ENCODE peak calls at places on chromosome 2, in seven cellular contexts. O is hypothalamus, M is HTR-8/SVneo, R is NCI-H460, H is NCI-H1105, K is natural killer cell, E is lower leg skin. T is an unnamed sample.

GRCh38 chr2:75053484-75054112 is 95.2 kb downstream of the POLE4 start:
- DNase-seq in M (peak), K (no peak), H (peak), E (no peak), O (no peak), R (peak), T (no peak)

GRCh38 chr2:4336855-4337254 is 633.5 kb downstream of the DCDC2C start:
- DNase-seq in M (no peak), H (no peak), R (no peak), K (no peak), E (no peak), O (no peak), T (no peak)

GRCh38 chr2:181372656-181373055 is 84.5 kb upstream of the ITGA4 start:
- DNase-seq in H (no peak), K (no peak), M (no peak), R (no peak), O (no peak), E (no peak), T (no peak)

GRCh38 chr2:54524236-54524991 is 68.3 kb downstream of the SPTBN1 start:
- DNase-seq in K (no peak), E (no peak), M (peak), H (no peak), R (no peak), O (no peak), T (peak)

GRCh38 chr2:231057590-231057989 is 923 bp downstream of the PSMD1 start:
- DNase-seq in E (no peak), R (no peak), K (no peak), M (no peak), O (no peak), H (no peak), T (no peak)

GRCh38 chr2:73697606-73698005 is 39.5 kb downstream of the TPRKB start:
- DNase-seq in K (no peak), O (no peak), M (no peak), R (no peak), E (no peak), H (no peak), T (no peak)

GRCh38 chr2:43101751-43102150 is 124.7 kb downstream of the ZFP36L2 start:
- DNase-seq in M (no peak), K (no peak), H (no peak), E (no peak), O (no peak), R (no peak), T (no peak)

GRCh38 chr2:200044453-200044852 is 89.1 kb downstream of the MAIP1 start:
- DNase-seq in M (no peak), K (no peak), O (no peak), H (no peak), E (no peak), R (no peak), T (no peak)

GRCh38 chr2:41414486-41415230 is 633.2 kb upstream of the PKDCC start:
- DNase-seq in R (peak), O (no peak), E (no peak), M (peak), H (no peak), K (peak), T (no peak)

GRCh38 chr2:102839668-102840388 is 78.0 kb downstream of the TMEM182 start:
- DNase-seq in M (peak), K (no peak), R (peak), E (no peak), O (peak), H (peak), T (no peak)

GRCh38 chr2:84022810-84023431 is 436.2 kb downstream of the SUCLG1 start:
- DNase-seq in M (peak), R (peak), O (peak), H (peak), E (no peak), K (no peak), T (no peak)

GRCh38 chr2:146720170-146720569 is 1124.7 kb upstream of the ACVR2A start:
- DNase-seq in M (no peak), H (no peak), E (no peak), K (no peak), O (no peak), R (no peak), T (no peak)

GRCh38 chr2:181813963-181814565 is 77.5 kb upstream of the ITPRID2 start:
- DNase-seq in E (no peak), H (no peak), M (no peak), O (no peak), K (no peak), R (no peak), T (no peak)

GRCh38 chr2:54903736-54904554 is 146.3 kb downstream of the RTN4 start:
- DNase-seq in K (peak), H (no peak), E (no peak), R (peak), O (no peak), M (peak), T (peak)

T was measured in gastrocnemius medialis.